ENCODE peak calls at places on chromosome 20, in eight cellular contexts. M is stimulated activated CD4-positive, alpha-beta T cell treated with anti-CD3 and anti-CD28 coated beads, Interleukin-15, amount 100 ng/mL, for 1 hour; J is nephron progenitor cell; Q is NCI-H1694 treated with DMSO at 0.1 percent for 48 hours; T is stimulated activated effector memory CD8-positive, alpha-beta T cell treated with anti-CD3 and anti-CD28 coated beads, Interleukin-12 subunit alpha, Interleukin-12 subunit beta, amount 100 ng/mL, for 72 hours; S is posterior vena cava; U is kidney glomerular epithelial cell; O is A172. Z is an unnamed sample.

GRCh38 chr20:23449400-23449799 is 3.3 kb downstream of the CST11 start:
- DNase-seq in M (no peak), J (no peak), Q (no peak), T (no peak), S (no peak), U (no peak), O (no peak), Z (no peak)

GRCh38 chr20:36779656-36780025 is 6.1 kb upstream of the DSN1 start:
- DNase-seq in M (no peak), J (no peak), Q (no peak), T (no peak), S (no peak), U (no peak), O (no peak), Z (no peak)

GRCh38 chr20:37220796-37221195 is 40.8 kb downstream of the GHRH start:
- DNase-seq in M (no peak), J (no peak), Q (no peak), T (no peak), S (no peak), U (no peak), O (no peak), Z (no peak)

GRCh38 chr20:35302421-35303335 is 10.5 kb upstream of the FAM83C start:
- DNase-seq in M (no peak), J (no peak), Q (no peak), T (no peak), S (no peak), U (peak; percentile 66), O (peak; percentile 69), Z (no peak)

GRCh38 chr20:7879883-7880282 is 60.4 kb downstream of the HAO1 start:
- DNase-seq in M (no peak), J (no peak), Q (no peak), T (no peak), S (no peak), U (no peak), O (no peak), Z (no peak)

GRCh38 chr20:62331347-62331746 is 28.6 kb downstream of the ADRM1 start:
- DNase-seq in M (no peak), J (no peak), Q (no peak), T (no peak), S (no peak), U (no peak), O (no peak), Z (no peak)

GRCh38 chr20:20664795-20665194 is 47.6 kb downstream of the RALGAPA2 start:
- DNase-seq in M (no peak), J (peak; percentile 5), Q (peak; percentile 42), T (no peak), S (no peak), U (no peak), O (peak; percentile 22), Z (peak; percentile 10)

GRCh38 chr20:45229264-45230056 is 8.3 kb downstream of the SEMG2 start:
- DNase-seq in M (no peak), J (no peak), Q (no peak), T (peak; percentile 31), S (no peak), U (no peak), O (peak; percentile 32), Z (no peak)

GRCh38 chr20:34713194-34713943 is 9.2 kb downstream of the TP53INP2 start:
- DNase-seq in M (no peak), J (no peak), Q (peak; percentile 16), T (no peak), S (no peak), U (peak; percentile 97), O (peak; percentile 99), Z (peak; percentile 65)

GRCh38 chr20:45905505-45906079 is 6.4 kb downstream of the PLTP start:
- DNase-seq in M (no peak), J (no peak), Q (no peak), T (no peak), S (no peak), U (no peak), O (peak; percentile 93), Z (no peak)

GRCh38 chr20:24134284-24134683 is 145.7 kb upstream of the GGTLC1 start:
- DNase-seq in M (no peak), J (no peak), Q (peak; percentile 19), T (no peak), S (no peak), U (no peak), O (no peak), Z (no peak)

GRCh38 chr20:49781676-49782075 is 31.0 kb upstream of the SLC9A8 start:
- DNase-seq in M (no peak), J (no peak), Q (no peak), T (no peak), S (no peak), U (no peak), O (no peak), Z (no peak)

GRCh38 chr20:58545565-58546195 is 30.5 kb upstream of the APCDD1L start:
- DNase-seq in M (no peak), J (no peak), Q (no peak), T (no peak), S (no peak), U (no peak), O (no peak), Z (no peak)

GRCh38 chr20:19381947-19382346 is 169.5 kb downstream of the SLC24A3 start:
- DNase-seq in M (no peak), J (no peak), Q (no peak), T (no peak), S (no peak), U (no peak), O (no peak), Z (no peak)

GRCh38 chr20:13231031-13231752 is 10.1 kb downstream of the ISM1 start:
- DNase-seq in M (no peak), J (no peak), Q (no peak), T (no peak), S (no peak), U (peak; percentile 97), O (peak; percentile 32), Z (peak; percentile 52)

GRCh38 chr20:8721098-8721497 is 347.8 kb upstream of the PLCB4 start:
- DNase-seq in M (no peak), J (peak; percentile 39), Q (peak; percentile 53), T (peak; percentile 8), S (no peak), U (peak; percentile 55), O (peak; percentile 54), Z (no peak)

GRCh38 chr20:50675671-50676376 is 15.5 kb downstream of the RIPOR3 start:
- DNase-seq in M (no peak), J (peak; percentile 22), Q (no peak), T (no peak), S (no peak), U (no peak), O (peak; percentile 61), Z (no peak)

GRCh38 chr20:46438156-46438750 is 31.8 kb upstream of the ELMO2 start:
- DNase-seq in M (no peak), J (no peak), Q (peak; percentile 80), T (no peak), S (no peak), U (peak; percentile 17), O (peak; percentile 53), Z (no peak)

GRCh38 chr20:8756410-8756809 is 312.5 kb upstream of the PLCB4 start:
- DNase-seq in M (no peak), J (no peak), Q (no peak), T (no peak), S (peak; percentile 72), U (peak; percentile 65), O (peak; percentile 95), Z (peak; percentile 64)

GRCh38 chr20:59825944-59826759 is 107.3 kb downstream of the SYCP2 start:
- DNase-seq in M (no peak), J (no peak), Q (no peak), T (no peak), S (peak; percentile 72), U (no peak), O (no peak), Z (no peak)

GRCh38 chr20:38692436-38693411 is 31.6 kb upstream of the SLC32A1 start:
- DNase-seq in M (no peak), J (peak; percentile 92), Q (no peak), T (peak; percentile 24), S (no peak), U (peak; percentile 66), O (peak; percentile 68), Z (no peak)

GRCh38 chr20:46282669-46283068 is 25.6 kb downstream of the CDH22 start:
- DNase-seq in M (no peak), J (no peak), Q (no peak), T (no peak), S (no peak), U (no peak), O (no peak), Z (no peak)

GRCh38 chr20:45011108-45011526 is 44.8 kb downstream of the STK4 start:
- DNase-seq in M (no peak), J (peak; percentile 49), Q (peak; percentile 65), T (peak; percentile 13), S (no peak), U (peak; percentile 50), O (peak; percentile 67), Z (no peak)

GRCh38 chr20:58649288-58650180 is 1.5 kb upstream of the STX16 start:
- DNase-seq in M (no peak), J (peak; percentile 54), Q (no peak), T (peak; percentile 21), S (no peak), U (no peak), O (no peak), Z (no peak)

GRCh38 chr20:49987015-49987867 is 4.5 kb downstream of the SNAI1 start:
- DNase-seq in M (no peak), J (no peak), Q (no peak), T (no peak), S (no peak), U (peak; percentile 16), O (no peak), Z (no peak)

GRCh38 chr20:20780127-20780822 is 67.8 kb upstream of the RALGAPA2 start:
- DNase-seq in M (no peak), J (no peak), Q (no peak), T (no peak), S (peak; percentile 89), U (no peak), O (no peak), Z (peak; percentile 59)

GRCh38 chr20:54197621-54198604 is 10.0 kb upstream of the PFDN4 start:
- DNase-seq in M (no peak), J (no peak), Q (no peak), T (no peak), S (no peak), U (peak; percentile 41), O (peak; percentile 72), Z (peak; percentile 39)

GRCh38 chr20:63048516-63049190 is 41.9 kb upstream of the BHLHE23 start:
- DNase-seq in M (no peak), J (no peak), Q (no peak), T (no peak), S (no peak), U (no peak), O (no peak), Z (no peak)

GRCh38 chr20:62776692-62777527 is 19.4 kb upstream of the MRGBP start:
- DNase-seq in M (peak; percentile 30), J (no peak), Q (peak; percentile 24), T (no peak), S (no peak), U (no peak), O (peak; percentile 87), Z (no peak)

GRCh38 chr20:25360631-25361286 is 29.9 kb downstream of the ABHD12 start:
- DNase-seq in M (no peak), J (no peak), Q (no peak), T (no peak), S (no peak), U (peak; percentile 60), O (peak; percentile 24), Z (no peak)

GRCh38 chr20:49896204-49896603 is 19.1 kb downstream of the SPATA2 start:
- DNase-seq in M (no peak), J (no peak), Q (no peak), T (no peak), S (no peak), U (no peak), O (no peak), Z (no peak)

Z was measured in epithelial cell of proximal tubule.